ENCODE peak calls at places on chromosomes 13 and 19, in eight cellular contexts. Y is EL; X is uterus; Z is NCI-H1105 treated with DMSO at 0.1 percent for 48 hours; D is stimulated activated naive B cell treated with anti-CD40 and anti-IgM and Interleukin-4, amounts not matched to agents 10 μg/mL and 1 μg/mL and 100 μg/mL, for 72 hours; U is activated naive CD4-positive, alpha-beta T cell treated with anti-CD3 and anti-CD28 coated beads, Interleukin-2, amount 50 U/mL, for 16 hours; E is fibroblast of mammary gland; P is stimulated activated CD4-positive, alpha-beta T cell treated with anti-CD3 and anti-CD28 coated beads, Interleukin-1b, Interleukin-23, amount 100 ng/mL, for 1 hour. O is an unnamed sample.

GRCh38 chr19:55519461-55520311 is 17.2 kb downstream of the SBK2 start:
- DNase-seq in D (no peak), E (peak; percentile 97), Z (no peak), P (no peak), Y (peak; percentile 85), U (no peak), X (no peak), O (peak; percentile 42)

GRCh38 chr19:49712397-49712859 is 21.5 kb downstream of the CPT1C start:
- DNase-seq in X (peak; percentile 93), E (peak; percentile 98), U (no peak), Y (peak; percentile 93), D (no peak), P (no peak), Z (no peak), O (peak; percentile 83)

GRCh38 chr19:15779756-15780476 is 7.5 kb upstream of the OR10H5 start:
- DNase-seq in P (no peak), D (no peak), E (peak; percentile 10), Y (peak; percentile 9), U (no peak), Z (peak; percentile 30), X (peak; percentile 83), O (peak; percentile 41)

GRCh38 chr19:18785179-18786124 is 5.7 kb downstream of the COMP start:
- DNase-seq in E (peak; percentile 57), P (peak; percentile 50), U (peak; percentile 66), Z (peak; percentile 60), D (peak; percentile 27), Y (peak; percentile 60), X (peak; percentile 81), O (peak; percentile 58)

GRCh38 chr19:48752511-48753365 is at the start of gene FUT1:
- DNase-seq in Y (peak; percentile 67), Z (peak; percentile 95), X (no peak), U (peak; percentile 37), P (no peak), D (no peak), E (no peak), O (peak; percentile 25)

GRCh38 chr13:112097770-112098169 is 30.8 kb downstream of the SOX1 start:
- DNase-seq in Z (no peak), P (no peak), Y (no peak), E (no peak), X (no peak), D (no peak), U (no peak), O (no peak)

GRCh38 chr13:32045963-32046785 is 14.6 kb downstream of the FRY start:
- DNase-seq in Y (no peak), Z (peak; percentile 19), D (no peak), E (peak; percentile 53), U (no peak), X (no peak), P (no peak), O (peak; percentile 77)

GRCh38 chr13:71632721-71633120 is 234.3 kb downstream of the DACH1 start:
- DNase-seq in P (no peak), Y (no peak), Z (no peak), D (no peak), X (no peak), E (no peak), U (no peak), O (no peak)

GRCh38 chr13:100530645-100531044 is 57.9 kb downstream of the GGACT start:
- DNase-seq in E (peak; percentile 44), D (no peak), U (no peak), Z (no peak), Y (no peak), P (no peak), X (peak; percentile 50), O (peak; percentile 6)

GRCh38 chr19:50909240-50910070 is 1.7 kb downstream of the KLK4 start:
- DNase-seq in P (no peak), D (no peak), U (peak; percentile 34), X (no peak), Y (peak; percentile 45), Z (peak; percentile 23), E (peak; percentile 44), O (peak; percentile 48)

GRCh38 chr13:60398438-60398891 is 1.4 kb downstream of the TDRD3 start:
- DNase-seq in Y (no peak), Z (no peak), D (no peak), P (no peak), U (no peak), E (no peak), X (no peak), O (no peak)

GRCh38 chr19:3743486-3743885 is 18.0 kb downstream of the APBA3 start:
- DNase-seq in Y (no peak), U (no peak), E (peak; percentile 18), Z (no peak), D (no peak), P (no peak), X (no peak), O (no peak)

O was measured in cardiac fibroblast.